ENCODE peak calls at places on chromosomes 12 and 14, in five cellular contexts. One of them, this sample, is unnamed.

GRCh38 chr14:89851031-89851430 is 103.5 kb downstream of the EFCAB11 start:
- DNase-seq in gastrocnemius medialis: no peak
- DNase-seq in endothelial cell: no peak
- DNase-seq in occipital lobe: no peak
- DNase-seq in fibroblast of lung: peak; percentile 17
- DNase-seq in this sample: no peak

GRCh38 chr14:77000340-77001235 is 27.9 kb downstream of the IRF2BPL start:
- DNase-seq in endothelial cell: no peak
- DNase-seq in gastrocnemius medialis: peak; percentile 52
- DNase-seq in occipital lobe: peak; percentile 56
- DNase-seq in fibroblast of lung: peak; percentile 56
- DNase-seq in this sample: no peak

GRCh38 chr12:86006727-86007126 is 132.6 kb downstream of the NTS start:
- DNase-seq in endothelial cell: no peak
- DNase-seq in occipital lobe: no peak
- DNase-seq in gastrocnemius medialis: no peak
- DNase-seq in fibroblast of lung: no peak
- DNase-seq in this sample: no peak

GRCh38 chr12:116880817-116881324 is 370 bp downstream of the HRK start:
- DNase-seq in gastrocnemius medialis: no peak
- DNase-seq in fibroblast of lung: peak; percentile 18
- DNase-seq in occipital lobe: no peak
- DNase-seq in endothelial cell: peak; percentile 44
- DNase-seq in this sample: peak; percentile 33

GRCh38 chr14:69500096-69500495 is 15.6 kb downstream of the PLEKHD1 start:
- DNase-seq in fibroblast of lung: no peak
- DNase-seq in occipital lobe: no peak
- DNase-seq in gastrocnemius medialis: no peak
- DNase-seq in endothelial cell: no peak
- DNase-seq in this sample: no peak

GRCh38 chr14:50954811-50955372 is 10.6 kb upstream of the PYGL start:
- DNase-seq in occipital lobe: no peak
- DNase-seq in gastrocnemius medialis: no peak
- DNase-seq in endothelial cell: no peak
- DNase-seq in fibroblast of lung: peak; percentile 77
- DNase-seq in this sample: no peak

GRCh38 chr12:5083955-5084849 is 40.5 kb downstream of the KCNA5 start:
- DNase-seq in fibroblast of lung: peak; percentile 75
- DNase-seq in endothelial cell: peak; percentile 67
- DNase-seq in occipital lobe: peak; percentile 6
- DNase-seq in gastrocnemius medialis: no peak
- DNase-seq in this sample: no peak

GRCh38 chr12:15220451-15220850 is 766 bp downstream of the RERG start:
- DNase-seq in fibroblast of lung: no peak
- DNase-seq in gastrocnemius medialis: no peak
- DNase-seq in occipital lobe: no peak
- DNase-seq in endothelial cell: no peak
- DNase-seq in this sample: no peak

GRCh38 chr12:69457433-69457832 is 12.8 kb upstream of the FRS2 start:
- DNase-seq in fibroblast of lung: no peak
- DNase-seq in endothelial cell: no peak
- DNase-seq in occipital lobe: no peak
- DNase-seq in gastrocnemius medialis: no peak
- DNase-seq in this sample: no peak

GRCh38 chr12:25053021-25053271 is 104.0 kb upstream of the BCAT1 start:
- DNase-seq in endothelial cell: no peak
- DNase-seq in occipital lobe: no peak
- DNase-seq in gastrocnemius medialis: no peak
- DNase-seq in fibroblast of lung: no peak
- DNase-seq in this sample: no peak

GRCh38 chr12:45189766-45190403 is 26.0 kb upstream of the ANO6 start:
- DNase-seq in endothelial cell: no peak
- DNase-seq in fibroblast of lung: no peak
- DNase-seq in occipital lobe: no peak
- DNase-seq in gastrocnemius medialis: no peak
- DNase-seq in this sample: no peak

GRCh38 chr12:123010110-123010509 is 29.6 kb downstream of the ARL6IP4 start:
- DNase-seq in fibroblast of lung: no peak
- DNase-seq in occipital lobe: no peak
- DNase-seq in gastrocnemius medialis: no peak
- DNase-seq in endothelial cell: no peak
- DNase-seq in this sample: no peak

GRCh38 chr12:50220357-50221061 is 53.3 kb upstream of the CERS5 start:
- DNase-seq in fibroblast of lung: peak; percentile 69
- DNase-seq in endothelial cell: no peak
- DNase-seq in gastrocnemius medialis: no peak
- DNase-seq in occipital lobe: no peak
- DNase-seq in this sample: peak; percentile 46

GRCh38 chr14:101187017-101187815 is 283.7 kb upstream of the RTL1 start:
- DNase-seq in endothelial cell: no peak
- DNase-seq in occipital lobe: no peak
- DNase-seq in gastrocnemius medialis: no peak
- DNase-seq in fibroblast of lung: no peak
- DNase-seq in this sample: no peak

GRCh38 chr14:26255213-26255612 is 342.6 kb downstream of the NOVA1 start:
- DNase-seq in endothelial cell: no peak
- DNase-seq in gastrocnemius medialis: no peak
- DNase-seq in fibroblast of lung: peak; percentile 61
- DNase-seq in occipital lobe: no peak
- DNase-seq in this sample: no peak

GRCh38 chr14:87994974-87995373 is 2.0 kb upstream of the GALC start:
- DNase-seq in occipital lobe: no peak
- DNase-seq in fibroblast of lung: no peak
- DNase-seq in endothelial cell: no peak
- DNase-seq in gastrocnemius medialis: no peak
- DNase-seq in this sample: no peak

GRCh38 chr12:7221486-7221885 is 32.0 kb downstream of the PEX5 start:
- DNase-seq in endothelial cell: no peak
- DNase-seq in occipital lobe: no peak
- DNase-seq in fibroblast of lung: no peak
- DNase-seq in gastrocnemius medialis: no peak
- DNase-seq in this sample: no peak

GRCh38 chr14:97458302-97459137 is 661.3 kb downstream of the VRK1 start:
- DNase-seq in gastrocnemius medialis: no peak
- DNase-seq in occipital lobe: no peak
- DNase-seq in endothelial cell: peak; percentile 30
- DNase-seq in fibroblast of lung: no peak
- DNase-seq in this sample: no peak

GRCh38 chr14:24178399-24179178 is 6.7 kb downstream of the REC8 start:
- DNase-seq in fibroblast of lung: no peak
- DNase-seq in occipital lobe: no peak
- DNase-seq in endothelial cell: no peak
- DNase-seq in gastrocnemius medialis: no peak
- DNase-seq in this sample: no peak

GRCh38 chr14:61051046-61051445 is 70.0 kb downstream of the SLC38A6 start:
- DNase-seq in occipital lobe: no peak
- DNase-seq in endothelial cell: no peak
- DNase-seq in fibroblast of lung: peak; percentile 68
- DNase-seq in gastrocnemius medialis: peak; percentile 13
- DNase-seq in this sample: peak; percentile 32

GRCh38 chr14:55430024-55430690 is 10.3 kb downstream of the TBPL2 start:
- DNase-seq in endothelial cell: peak; percentile 19
- DNase-seq in occipital lobe: no peak
- DNase-seq in gastrocnemius medialis: peak; percentile 20
- DNase-seq in fibroblast of lung: peak; percentile 88
- DNase-seq in this sample: no peak